ENCODE peak calls at places on chromosomes 7 and 10, in eight cellular contexts. V is activated T-helper 9 cell treated with anti-CD3 and anti-CD28 coated beads, Interleukin-2, amount 50 U/mL, for 16 hours; T is OCI-LY7; L is activated naive CD4-positive, alpha-beta T cell; W is activated naive CD8-positive, alpha-beta T cell treated with anti-CD3 and anti-CD28 coated beads, Interleukin-2, amount 50 U/mL, for 24 hours; X is skeletal muscle cell; H is NCI-H1092; O is CD8-positive, alpha-beta memory T cell. K is an unnamed sample.

GRCh38 chr7:151013728-151014497 is 10.4 kb downstream of the ATG9B start:
- DNase-seq in V (peak), T (no peak), L (peak), W (peak), X (no peak), H (peak), O (peak), K (peak)

GRCh38 chr7:18459846-18460245 is 35.7 kb upstream of the HDAC9 start:
- DNase-seq in V (no peak), T (no peak), L (no peak), W (no peak), X (no peak), H (no peak), O (no peak), K (no peak)

GRCh38 chr10:70797840-70798239 is 12.7 kb upstream of the TBATA start:
- DNase-seq in V (no peak), T (no peak), L (no peak), W (no peak), X (no peak), H (no peak), O (no peak), K (no peak)

GRCh38 chr7:47233996-47234395 is 347.9 kb downstream of the TNS3 start:
- DNase-seq in V (no peak), T (no peak), L (no peak), W (no peak), X (no peak), H (no peak), O (no peak), K (no peak)

GRCh38 chr7:73736885-73737284 is 1.7 kb downstream of the ABHD11 start:
- DNase-seq in V (no peak), T (no peak), L (no peak), W (no peak), X (no peak), H (no peak), O (peak), K (no peak)

GRCh38 chr7:47327698-47328391 is 254.1 kb downstream of the TNS3 start:
- DNase-seq in V (no peak), T (no peak), L (no peak), W (no peak), X (peak), H (no peak), O (no peak), K (peak)

GRCh38 chr7:98054585-98054984 is 52.1 kb upstream of the LMTK2 start:
- DNase-seq in V (no peak), T (no peak), L (no peak), W (no peak), X (no peak), H (no peak), O (no peak), K (no peak)

GRCh38 chr7:100373261-100373831 is at the start of gene PILRA:
- DNase-seq in V (no peak), T (no peak), L (no peak), W (no peak), X (no peak), H (no peak), O (no peak), K (peak)

K was measured in GM03348.